ENCODE peak calls at places on chromosomes 12 and 14, in ten cellular contexts. E, N, X, Q, I, M, K, A, Z and R are unnamed samples.

GRCh38 chr14:76872796-76873432 is 46.7 kb downstream of the LRRC74A start:
- DNase-seq in E (peak), N (no peak), X (no peak), Q (peak), I (peak), M (peak), K (peak), A (peak), Z (no peak), R (peak)

GRCh38 chr14:105474478-105475268 is at the start of gene CRIP2:
- DNase-seq in E (no peak), N (no peak), X (no peak), Q (peak), I (peak), M (peak), K (no peak), A (no peak), Z (no peak), R (no peak)

GRCh38 chr14:75091251-75091650 is 21.8 kb downstream of the ZC2HC1C start:
- DNase-seq in E (no peak), N (no peak), X (no peak), Q (no peak), I (no peak), M (no peak), K (no peak), A (no peak), Z (no peak), R (no peak)

GRCh38 chr14:41498959-41499358 is 107.7 kb upstream of the LRFN5 start:
- DNase-seq in E (no peak), N (no peak), X (peak), Q (peak), I (no peak), M (no peak), K (no peak), A (no peak), Z (no peak), R (no peak)

GRCh38 chr12:54595471-54595870 is 7.0 kb upstream of the PPP1R1A start:
- DNase-seq in E (no peak), N (no peak), X (no peak), Q (no peak), I (no peak), M (no peak), K (no peak), A (no peak), Z (no peak), R (no peak)

GRCh38 chr12:30695327-30696102 is at the start of gene IPO8:
- DNase-seq in E (peak), N (peak), X (peak), Q (peak), I (peak), M (peak), K (peak), A (peak), Z (peak), R (peak)

GRCh38 chr14:33917664-33918063 is 33.2 kb downstream of the EGLN3 start:
- DNase-seq in E (no peak), N (no peak), X (no peak), Q (no peak), I (no peak), M (no peak), K (no peak), A (no peak), Z (no peak), R (no peak)

GRCh38 chr14:88422919-88423318 is 37.5 kb downstream of the SPATA7 start:
- DNase-seq in E (no peak), N (no peak), X (peak), Q (peak), I (no peak), M (no peak), K (no peak), A (peak), Z (no peak), R (no peak)

GRCh38 chr12:112686373-112686772 is 105.2 kb upstream of the RPH3A start:
- DNase-seq in E (no peak), N (no peak), X (peak), Q (peak), I (no peak), M (no peak), K (no peak), A (no peak), Z (no peak), R (no peak)

GRCh38 chr14:92584856-92585255 is 71.3 kb downstream of the RIN3 start:
- DNase-seq in E (no peak), N (no peak), X (no peak), Q (no peak), I (no peak), M (no peak), K (no peak), A (no peak), Z (no peak), R (no peak)

GRCh38 chr12:108854055-108854452 is 3.3 kb downstream of the SSH1 start:
- DNase-seq in E (no peak), N (no peak), X (no peak), Q (peak), I (no peak), M (no peak), K (no peak), A (peak), Z (no peak), R (no peak)
- TF ChIP-seq CTCF in E (peak), N (no peak), X (peak), Q (peak), I (no peak), M (no peak), K (no peak), A (peak), Z (peak), R (no peak)

GRCh38 chr12:47549258-47549657 is 156.6 kb downstream of the RPAP3 start:
- DNase-seq in E (no peak), N (no peak), X (no peak), Q (peak), I (no peak), M (no peak), K (no peak), A (no peak), Z (no peak), R (no peak)

GRCh38 chr12:47551426-47551851 is 154.4 kb downstream of the RPAP3 start:
- DNase-seq in E (no peak), N (no peak), X (peak), Q (peak), I (no peak), M (no peak), K (no peak), A (peak), Z (no peak), R (no peak)

GRCh38 chr12:47545938-47546609 is 159.8 kb downstream of the RPAP3 start:
- DNase-seq in E (no peak), N (no peak), X (no peak), Q (no peak), I (no peak), M (no peak), K (no peak), A (no peak), Z (no peak), R (no peak)

GRCh38 chr12:47547077-47547476 is 158.8 kb downstream of the RPAP3 start:
- DNase-seq in E (no peak), N (no peak), X (peak), Q (peak), I (no peak), M (peak), K (no peak), A (peak), Z (no peak), R (no peak)
- TF ChIP-seq CTCF in E (no peak), N (no peak), X (peak), Q (peak), I (no peak), M (no peak), K (no peak), A (peak), Z (no peak), R (no peak)

GRCh38 chr12:121005346-121005815 is 10.9 kb downstream of the C12orf43 start:
- DNase-seq in E (peak), N (peak), X (no peak), Q (peak), I (peak), M (peak), K (peak), A (peak), Z (no peak), R (no peak)
- TF ChIP-seq CTCF in E (peak), N (peak), X (peak), Q (peak), I (peak), M (peak), K (peak), A (peak), Z (peak), R (no peak)

GRCh38 chr12:110465024-110465423 is 3.0 kb downstream of the GPN3 start:
- DNase-seq in E (no peak), N (no peak), X (no peak), Q (no peak), I (no peak), M (no peak), K (no peak), A (no peak), Z (no peak), R (no peak)

GRCh38 chr12:110466791-110467190 is 1.3 kb downstream of the GPN3 start:
- DNase-seq in E (no peak), N (no peak), X (no peak), Q (no peak), I (no peak), M (no peak), K (no peak), A (no peak), Z (no peak), R (no peak)

GRCh38 chr12:110467847-110468211 is 228 bp downstream of the GPN3 start:
- DNase-seq in E (no peak), N (no peak), X (no peak), Q (no peak), I (no peak), M (no peak), K (no peak), A (no peak), Z (no peak), R (no peak)

GRCh38 chr12:110468212-110469048 is at the start of the genes FAM216A and GPN3:
- DNase-seq in E (peak), N (peak), X (peak), Q (peak), I (peak), M (peak), K (peak), A (peak), Z (peak), R (peak)
- TF ChIP-seq CTCF in E (no peak), N (no peak), X (no peak), Q (no peak), I (no peak), M (no peak), K (no peak), A (no peak), Z (no peak), R (no peak)

GRCh38 chr14:100559455-100559854 is 27.8 kb downstream of the BEGAIN start:
- DNase-seq in E (no peak), N (no peak), X (no peak), Q (no peak), I (no peak), M (no peak), K (no peak), A (no peak), Z (no peak), R (no peak)

GRCh38 chr14:100560471-100560870 is 26.7 kb downstream of the BEGAIN start:
- DNase-seq in E (no peak), N (no peak), X (no peak), Q (no peak), I (no peak), M (no peak), K (no peak), A (no peak), Z (no peak), R (no peak)

GRCh38 chr14:100558966-100559365 is 28.3 kb downstream of the BEGAIN start:
- DNase-seq in E (no peak), N (no peak), X (no peak), Q (no peak), I (no peak), M (no peak), K (no peak), A (no peak), Z (no peak), R (no peak)

GRCh38 chr14:100562751-100563150 is 24.5 kb downstream of the BEGAIN start:
- DNase-seq in E (no peak), N (no peak), X (no peak), Q (no peak), I (no peak), M (no peak), K (no peak), A (no peak), Z (no peak), R (no peak)

GRCh38 chr14:100560999-100561398 is 26.2 kb downstream of the BEGAIN start:
- DNase-seq in E (no peak), N (no peak), X (no peak), Q (no peak), I (no peak), M (no peak), K (no peak), A (no peak), Z (no peak), R (no peak)
- TF ChIP-seq CTCF in E (no peak), N (no peak), X (no peak), Q (no peak), I (no peak), M (no peak), K (no peak), A (no peak), Z (no peak), R (no peak)

GRCh38 chr14:53151867-53152626 is 1.1 kb downstream of the DDHD1 start:
- DNase-seq in E (peak), N (peak), X (peak), Q (peak), I (peak), M (peak), K (peak), A (peak), Z (no peak), R (peak)
- TF ChIP-seq CTCF in E (no peak), N (no peak), X (peak), Q (peak), I (no peak), M (no peak), K (peak), A (peak), Z (peak), R (no peak)

GRCh38 chr12:27119797-27120196 is 37.4 kb upstream of the C12orf71 start:
- DNase-seq in E (no peak), N (no peak), X (no peak), Q (no peak), I (no peak), M (no peak), K (no peak), A (no peak), Z (no peak), R (no peak)

DNA sequence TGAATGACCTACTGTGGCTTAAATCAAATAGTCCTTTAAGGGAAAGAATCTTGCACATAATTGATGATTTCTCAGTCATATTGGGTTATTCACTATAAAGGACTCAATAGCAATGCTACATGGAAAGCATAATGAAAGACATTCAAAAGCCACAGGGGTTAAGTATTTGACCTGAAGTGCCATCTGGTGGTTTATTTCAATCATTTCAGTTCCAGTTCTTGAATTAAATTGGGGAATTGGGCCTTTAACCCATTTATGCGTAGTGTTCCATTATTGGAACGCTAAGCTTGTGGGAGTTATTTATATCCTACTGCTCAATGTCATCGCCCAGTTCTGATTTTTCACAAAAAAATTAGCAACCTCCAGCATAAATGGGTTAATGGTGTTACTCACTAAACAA is 41.3 kb upstream of the C12orf71 start:
- DNase-seq in E (no peak), N (no peak), X (no peak), Q (peak), I (no peak), M (no peak), K (no peak), A (no peak), Z (no peak), R (no peak)
- TF ChIP-seq CTCF in E (no peak), N (no peak), X (peak), Q (peak), I (no peak), M (no peak), K (no peak), A (peak), Z (no peak), R (no peak)

GRCh38 chr12:123744836-123745235 is 17.3 kb upstream of the DNAH10 start:
- DNase-seq in E (no peak), N (no peak), X (no peak), Q (no peak), I (no peak), M (peak), K (no peak), A (no peak), Z (no peak), R (no peak)
- TF ChIP-seq CTCF in E (no peak), N (no peak), X (peak), Q (peak), I (no peak), M (no peak), K (no peak), A (peak), Z (no peak), R (no peak)

DNA sequence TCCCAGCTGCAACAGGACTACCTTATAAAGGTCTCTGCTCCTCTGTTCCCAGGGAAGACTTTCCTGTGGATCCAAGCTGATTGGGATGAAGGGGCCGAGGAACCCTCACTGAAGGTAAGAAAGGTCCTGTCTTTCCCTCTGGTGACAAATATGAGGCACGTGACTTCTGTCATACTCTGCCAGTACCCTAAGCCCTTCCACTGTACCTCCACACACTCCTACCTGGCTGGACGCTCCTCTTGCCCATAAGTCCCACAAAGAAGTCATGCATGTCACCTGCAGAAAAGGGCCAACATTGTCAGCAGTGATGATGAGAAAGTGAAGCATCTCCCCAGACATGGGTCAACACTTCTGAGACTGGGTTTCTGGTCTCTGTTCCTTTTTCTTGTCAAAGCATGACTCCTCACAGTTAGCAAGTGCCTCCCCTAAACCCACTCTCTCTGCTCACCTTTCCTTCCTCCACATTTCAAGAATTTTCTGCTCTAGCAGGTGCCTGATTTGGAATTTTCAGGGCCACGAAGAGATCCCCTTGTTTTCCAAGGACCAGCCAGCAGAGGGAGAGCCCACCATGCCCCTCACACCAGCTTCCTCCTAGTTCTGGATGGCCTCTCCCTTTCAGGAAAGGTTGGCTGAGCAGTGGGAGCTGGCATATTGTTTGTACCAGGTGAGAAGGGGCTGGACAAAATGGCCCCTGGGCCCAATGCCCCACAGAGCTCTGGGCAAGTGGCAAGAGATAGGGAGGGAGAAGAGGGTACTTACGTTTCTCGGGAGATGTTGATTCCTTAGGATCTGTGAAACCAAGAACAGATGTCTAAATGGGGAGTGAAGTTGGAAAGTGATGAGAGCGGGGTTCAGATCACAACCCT is 3.5 kb downstream of the TAC3 start:
- DNase-seq in E (no peak), N (no peak), X (no peak), Q (no peak), I (no peak), M (no peak), K (no peak), A (no peak), Z (no peak), R (no peak)
- TF ChIP-seq CTCF in E (no peak), N (no peak), X (peak), Q (no peak), I (no peak), M (no peak), K (no peak), A (peak), Z (no peak), R (no peak)